ENCODE peak calls at places on chromosomes 16 and 17, in seven cellular contexts. O is T-helper 2 cell treated with Interferon-gamma antibody and Interleukin-4, amounts not matched to agents 5 μg/mL and 100 μg/mL, for 36 hours; A is heart right ventricle; M is activated effector memory CD4-positive, alpha-beta T cell treated with anti-CD3 and anti-CD28 coated beads, Interleukin-2, amount 50 U/mL, for 16 hours; X is skeletal muscle cell; S is stimulated activated CD4-positive, alpha-beta T cell treated with anti-CD3 and anti-CD28 coated beads, TNF-alpha, amount 100 ng/mL, for 48 hours; R is NCI-H1092. Q is an unnamed sample.

GRCh38 chr17:59287452-59287851 is 44.0 kb upstream of the YPEL2 start:
- DNase-seq in O (no peak), A (no peak), M (no peak), X (no peak), S (no peak), R (no peak), Q (peak; percentile 26)

GRCh38 chr17:80109713-80110446 is 8.5 kb downstream of the GAA start:
- DNase-seq in O (no peak), A (no peak), M (peak; percentile 54), X (no peak), S (no peak), R (no peak), Q (no peak)

GRCh38 chr16:49342336-49343265 is 31.0 kb upstream of the C16orf78 start:
- DNase-seq in O (no peak), A (no peak), M (no peak), X (no peak), S (no peak), R (no peak), Q (no peak)

GRCh38 chr17:45261577-45262515 is at the start of gene SPATA32:
- DNase-seq in O (peak; percentile 46), A (peak; percentile 56), M (peak; percentile 86), X (no peak), S (peak; percentile 51), R (no peak), Q (no peak)

GRCh38 chr16:30065943-30066881 is 652 bp downstream of the ALDOA start:
- DNase-seq in O (no peak), A (peak; percentile 36), M (no peak), X (no peak), S (no peak), R (no peak), Q (peak; percentile 54)

GRCh38 chr16:66271074-66272060 is 95.1 kb upstream of the CDH5 start:
- DNase-seq in O (no peak), A (no peak), M (no peak), X (no peak), S (no peak), R (no peak), Q (no peak)

GRCh38 chr17:76968707-76969597 is 100.7 kb downstream of the MGAT5B start:
- DNase-seq in O (peak; percentile 28), A (no peak), M (peak; percentile 79), X (no peak), S (peak; percentile 34), R (peak; percentile 85), Q (no peak)

GRCh38 chr17:48754500-48755261 is 26.1 kb upstream of the HOXB13 start:
- DNase-seq in O (no peak), A (no peak), M (no peak), X (no peak), S (no peak), R (no peak), Q (no peak)

GRCh38 chr16:73048292-73049050 is 543 bp upstream of the ZFHX3 start:
- DNase-seq in O (no peak), A (peak; percentile 72), M (no peak), X (no peak), S (no peak), R (no peak), Q (no peak)

GRCh38 chr17:29880031-29880430 is 50.0 kb downstream of the SSH2 start:
- DNase-seq in O (no peak), A (no peak), M (no peak), X (no peak), S (no peak), R (no peak), Q (no peak)

GRCh38 chr16:69566437-69567030 is 768 bp downstream of the NFAT5 start:
- DNase-seq in O (peak; percentile 27), A (peak; percentile 77), M (peak; percentile 74), X (peak; percentile 18), S (no peak), R (no peak), Q (peak; percentile 42)

GRCh38 chr17:63927464-63928171 is 4.5 kb downstream of the CD79B start:
- DNase-seq in O (no peak), A (no peak), M (no peak), X (no peak), S (no peak), R (no peak), Q (no peak)

GRCh38 chr17:67171560-67171959 is 73.4 kb downstream of the HELZ start:
- DNase-seq in O (no peak), A (no peak), M (no peak), X (no peak), S (no peak), R (no peak), Q (no peak)

GRCh38 chr16:4381072-4381934 is 9.7 kb downstream of the VASN start:
- DNase-seq in O (no peak), A (no peak), M (no peak), X (no peak), S (no peak), R (no peak), Q (no peak)

GRCh38 chr16:64586756-64587155 is 535.1 kb downstream of the CDH11 start:
- DNase-seq in O (no peak), A (no peak), M (no peak), X (peak; percentile 9), S (no peak), R (no peak), Q (no peak)

GRCh38 chr17:77442976-77443742 is 302.4 kb downstream of the SEC14L1 start:
- DNase-seq in O (no peak), A (no peak), M (no peak), X (no peak), S (no peak), R (no peak), Q (no peak)

Q was measured in HL-60.